ENCODE peak calls at places on chromosomes 1 and 21, in seven cellular contexts. O is HCT116, K is H1, R is HepG2, X is GM12878, Y is K562, J is SK-N-SH. D is an unnamed sample.

GRCh38 chr1:71170925-71171324 is 90.1 kb upstream of the ZRANB2 start:
- DNase-seq in R (no peak), Y (no peak), J (no peak), O (no peak), K (no peak), X (no peak), D (no peak)

GRCh38 chr1:22048351-22049192 is 3.9 kb upstream of the CDC42 start:
- DNase-seq in K (no peak), O (no peak), Y (peak), J (no peak), X (peak), R (peak), D (no peak)

GRCh38 chr1:4053774-4054173 is 153.7 kb upstream of the C1orf174 start:
- DNase-seq in R (no peak), X (no peak), Y (no peak), K (no peak), J (no peak), O (no peak), D (no peak)

GRCh38 chr1:35269190-35269988 is 880 bp downstream of the ZMYM4 start:
- DNase-seq in R (no peak), O (no peak), X (no peak), K (no peak), J (no peak), Y (no peak), D (no peak)

GRCh38 chr1:168341576-168341975 is 60.9 kb downstream of the TBX19 start:
- DNase-seq in K (no peak), J (no peak), Y (no peak), X (no peak), R (no peak), O (no peak), D (no peak)

GRCh38 chr21:44874240-44874496 is 678 bp upstream of the PTTG1IP start:
- DNase-seq in J (peak), O (no peak), Y (no peak), K (no peak), X (no peak), R (no peak), D (no peak)

GRCh38 chr1:37755951-37756350 is 9.0 kb downstream of the EPHA10 start:
- DNase-seq in Y (no peak), K (no peak), O (no peak), X (no peak), J (no peak), R (no peak), D (no peak)

GRCh38 chr1:114043046-114043445 is 63.8 kb downstream of the OLFML3 start:
- DNase-seq in K (no peak), J (no peak), O (no peak), R (no peak), X (no peak), Y (no peak), D (no peak)

GRCh38 chr1:226946841-226947240 is 6.7 kb downstream of the COQ8A start:
- DNase-seq in J (peak), Y (no peak), X (no peak), R (no peak), O (no peak), K (no peak), D (no peak)

GRCh38 chr1:205247130-205247921 is 19.6 kb downstream of the TMCC2 start:
- DNase-seq in K (no peak), Y (no peak), R (no peak), O (no peak), X (no peak), J (no peak), D (no peak)

GRCh38 chr1:204213668-204214662 is at the start of gene GOLT1A:
- DNase-seq in R (peak), K (peak), Y (peak), J (peak), X (peak), O (peak), D (peak)

GRCh38 chr1:219527994-219528393 is 84.9 kb downstream of the ZC3H11B start:
- DNase-seq in X (no peak), J (no peak), K (no peak), O (no peak), R (no peak), Y (no peak), D (no peak)

GRCh38 chr1:201714542-201715276 is 114.2 kb upstream of the IPO9 start:
- DNase-seq in R (no peak), X (no peak), O (peak), J (no peak), Y (peak), K (peak), D (no peak)

GRCh38 chr1:39205102-39205780 is 746 bp downstream of the MACF1 start:
- DNase-seq in O (no peak), J (no peak), X (no peak), Y (peak), K (no peak), R (no peak), D (no peak)

GRCh38 chr1:102879439-102879993 is 228.8 kb downstream of the COL11A1 start:
- DNase-seq in J (no peak), X (no peak), O (peak), K (no peak), R (peak), Y (no peak), D (no peak)

GRCh38 chr1:171912509-171913185 is 71.3 kb downstream of the DNM3 start:
- DNase-seq in K (no peak), R (no peak), J (no peak), X (no peak), O (no peak), Y (no peak), D (no peak)

GRCh38 chr1:24805534-24806301 is 60.5 kb downstream of the CLIC4 start:
- DNase-seq in J (no peak), R (no peak), X (no peak), O (no peak), K (no peak), Y (no peak), D (no peak)

GRCh38 chr1:111471012-111471411 is 2.8 kb upstream of the C1orf162 start:
- DNase-seq in Y (no peak), O (no peak), X (peak), K (no peak), R (no peak), J (no peak), D (no peak)

GRCh38 chr1:101288491-101288944 is 51.7 kb downstream of the S1PR1 start:
- DNase-seq in K (no peak), X (peak), R (peak), O (peak), Y (peak), J (peak), D (peak)

GRCh38 chr21:27108228-27108627 is 141.3 kb upstream of the ADAMTS5 start:
- DNase-seq in X (no peak), K (no peak), R (no peak), Y (no peak), J (peak), O (no peak), D (no peak)

GRCh38 chr1:181128592-181129497 is 40.3 kb downstream of the IER5 start:
- DNase-seq in K (no peak), Y (peak), R (no peak), X (no peak), J (peak), O (no peak), D (no peak)

GRCh38 chr1:21939650-21940374 is 2.7 kb upstream of the HSPG2 start:
- DNase-seq in J (peak), K (no peak), O (peak), Y (no peak), X (no peak), R (peak), D (no peak)

DNA sequence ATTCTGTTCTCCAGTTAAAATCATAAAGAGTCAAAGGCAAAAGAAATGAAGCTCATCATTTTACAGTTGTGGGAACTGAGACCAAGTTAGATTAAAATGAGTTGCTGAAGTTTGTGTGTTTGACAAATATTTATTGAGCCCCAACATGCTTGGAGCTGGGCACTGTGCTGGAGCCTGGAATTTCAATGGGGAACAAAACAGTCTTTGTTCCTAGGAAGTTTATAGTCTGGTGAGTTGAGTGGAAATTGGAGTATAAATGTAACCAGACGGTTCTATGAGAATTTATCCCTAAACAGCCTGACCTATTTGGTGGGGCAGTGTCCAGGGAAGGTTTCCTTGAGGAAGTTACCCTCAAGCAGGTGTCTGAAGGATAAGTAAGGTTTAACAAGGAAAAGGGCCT is 294.4 kb downstream of the PRDM2 start:
- DNase-seq in O (no peak), J (no peak), K (no peak), Y (no peak), X (no peak), R (no peak), D (no peak)
- H3K9ac ChIP-seq in O (no peak), J (no peak), K (no peak), Y (no peak), X (no peak), R (no peak), D (no peak)

GRCh38 chr1:154998201-154998780 is 4.3 kb upstream of the ZBTB7B start:
- DNase-seq in X (no peak), Y (no peak), R (no peak), K (no peak), O (no peak), J (no peak), D (no peak)

GRCh38 chr1:155000725-155001437 is 1.7 kb upstream of the ZBTB7B start:
- DNase-seq in Y (peak), O (peak), R (peak), J (peak), K (no peak), X (peak), D (peak)

GRCh38 chr1:155000475-155000724 is 2.2 kb upstream of the ZBTB7B start:
- DNase-seq in J (no peak), K (no peak), Y (no peak), O (no peak), X (no peak), R (no peak), D (no peak)

GRCh38 chr1:154999651-155000474 is 2.7 kb upstream of the ZBTB7B start:
- DNase-seq in O (no peak), J (peak), Y (peak), K (no peak), R (peak), X (no peak), D (no peak)

GRCh38 chr1:154998818-154999650 is 3.6 kb upstream of the ZBTB7B start:
- DNase-seq in X (peak), Y (peak), J (peak), K (no peak), O (peak), R (no peak), D (peak)
- TF ChIP-seq YY1 in X (peak), Y (no peak), J (no peak), K (no peak), O (peak), R (no peak), D (no peak)

DNA sequence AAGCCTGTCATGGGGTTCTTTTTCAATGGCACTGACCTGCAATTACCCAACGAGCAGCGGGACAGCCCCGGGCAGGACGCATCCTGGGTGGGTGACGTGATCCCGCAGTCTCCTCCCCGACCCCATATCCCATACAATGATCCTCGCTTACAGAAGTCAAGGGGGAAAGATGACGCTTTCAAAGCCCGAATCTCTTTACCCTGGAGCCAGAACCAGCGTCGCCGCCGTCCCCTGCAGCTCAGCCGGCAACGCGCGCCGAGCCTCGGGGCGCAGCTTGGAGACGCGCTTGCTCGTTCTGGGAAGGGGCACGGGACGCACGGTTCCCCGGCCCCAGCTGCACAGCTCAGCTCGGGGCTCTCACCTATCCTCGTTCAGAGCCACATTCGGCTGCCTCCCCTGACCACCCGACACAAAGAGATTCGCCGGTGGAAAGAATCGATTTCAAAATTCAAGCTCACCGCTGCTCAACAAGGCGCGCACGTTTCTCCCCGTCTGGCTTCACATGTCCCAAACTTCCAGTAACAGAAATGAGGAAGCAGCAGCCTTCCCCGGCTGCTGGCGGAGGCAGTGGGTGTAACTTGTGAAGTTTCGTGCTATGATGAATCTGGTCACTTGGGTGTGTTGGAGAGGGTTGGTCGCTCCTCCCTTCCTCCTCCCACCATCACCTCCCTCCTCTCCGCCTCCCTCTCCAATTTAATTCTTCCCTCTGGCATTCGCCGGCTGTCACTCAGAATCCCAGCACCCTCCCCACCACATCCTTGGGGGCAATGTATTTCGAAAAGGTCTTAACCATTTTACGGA is at the start of gene TIAM1:
- DNase-seq in O (no peak), K (peak), J (peak), Y (no peak), X (no peak), R (no peak), D (peak)
- H3K9ac ChIP-seq in O (peak), K (peak), J (no peak), Y (no peak), X (no peak), R (no peak), D (peak)

DNA sequence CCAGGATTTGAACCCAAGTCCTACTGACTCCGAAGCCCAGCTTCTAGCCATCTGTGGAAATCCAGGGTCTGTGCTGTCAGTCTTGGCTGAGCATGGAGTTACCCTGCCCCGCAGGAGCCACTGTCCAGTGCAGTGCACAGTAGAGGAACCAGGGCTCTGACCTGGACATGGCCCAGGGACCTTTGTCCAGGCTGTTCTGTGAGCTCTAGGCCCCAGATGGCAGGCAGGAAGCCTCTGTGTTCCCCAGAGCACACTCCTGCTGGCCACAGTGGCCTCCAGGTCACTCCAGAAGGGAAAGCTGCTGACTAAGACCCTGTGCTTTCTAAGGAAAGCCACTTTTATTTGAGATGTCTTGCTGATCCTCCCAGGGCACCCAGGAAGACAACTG is 13.8 kb downstream of the S100A7A start:
- DNase-seq in J (no peak), Y (no peak), R (no peak), X (no peak), K (no peak), O (no peak), D (no peak)
- TF ChIP-seq YY1 in J (no peak), Y (no peak), R (no peak), X (no peak), K (no peak), O (no peak), D (no peak)

GRCh38 chr21:46301759-46302158 is 15.6 kb downstream of the YBEY start:
- DNase-seq in K (no peak), R (no peak), O (no peak), Y (no peak), J (no peak), X (no peak), D (no peak)
- H3K9ac ChIP-seq in K (no peak), R (no peak), O (no peak), Y (peak), J (no peak), X (no peak), D (no peak)

GRCh38 chr1:5907966-5908365 is 84.3 kb downstream of the NPHP4 start:
- DNase-seq in J (no peak), X (no peak), R (no peak), K (no peak), O (no peak), Y (no peak), D (no peak)

GRCh38 chr1:5909576-5910275 is 82.5 kb downstream of the NPHP4 start:
- DNase-seq in X (no peak), J (no peak), K (no peak), Y (no peak), R (no peak), O (no peak), D (no peak)

GRCh38 chr1:5907386-5907785 is 84.8 kb downstream of the NPHP4 start:
- DNase-seq in O (no peak), Y (no peak), R (no peak), X (no peak), J (no peak), K (no peak), D (no peak)

GRCh38 chr1:5910276-5910620 is 82.0 kb downstream of the NPHP4 start:
- DNase-seq in K (no peak), Y (no peak), X (no peak), O (no peak), R (no peak), J (no peak), D (no peak)

DNA sequence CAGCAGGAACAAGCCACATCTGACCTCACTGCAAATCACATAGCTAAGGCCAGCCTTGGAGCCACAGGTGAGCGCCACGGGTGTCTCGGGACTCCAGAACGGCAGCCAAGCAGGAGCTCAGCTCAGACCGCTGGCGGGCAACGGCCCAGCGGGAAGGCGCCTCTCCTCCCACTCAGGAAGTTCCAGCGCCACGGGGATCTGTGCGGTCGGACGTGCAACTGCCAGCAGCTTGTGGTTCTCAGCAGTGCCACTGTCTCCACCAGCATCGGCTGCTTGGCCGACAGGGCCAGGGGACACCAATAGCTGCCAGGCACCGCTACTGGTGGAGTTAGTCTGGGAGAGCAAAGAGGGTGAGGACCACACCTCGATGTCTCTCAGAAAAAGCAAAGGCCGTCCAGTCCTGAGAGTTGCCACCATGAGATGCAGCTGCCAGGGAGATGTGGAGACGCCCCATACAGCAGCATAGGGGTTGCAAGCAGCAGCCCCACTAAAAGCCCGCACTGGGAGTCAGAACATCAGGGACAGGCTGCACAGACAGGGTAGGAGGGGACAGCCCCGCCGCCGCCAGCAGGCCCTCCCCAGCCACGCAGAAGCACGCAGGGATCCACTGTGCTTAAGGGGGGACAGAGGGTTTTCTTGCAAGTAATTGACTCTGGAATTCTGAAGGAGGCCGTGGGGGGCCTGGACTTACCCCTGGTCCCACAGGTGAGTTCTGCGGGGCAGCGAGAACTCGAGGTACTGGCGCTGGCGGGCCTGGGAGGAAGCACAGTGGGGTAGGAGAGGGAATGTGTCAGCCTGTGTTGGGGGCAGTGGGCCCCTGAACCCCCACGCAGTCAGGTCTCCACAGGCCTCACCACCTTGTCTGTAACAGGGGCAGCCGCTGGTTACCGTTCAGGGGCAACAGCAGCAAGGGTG is 83.5 kb downstream of the NPHP4 start:
- DNase-seq in K (no peak), J (no peak), X (no peak), O (no peak), R (no peak), Y (no peak), D (no peak)
- TF ChIP-seq YY1 in K (no peak), J (no peak), X (no peak), O (no peak), R (no peak), Y (no peak), D (no peak)

DNA sequence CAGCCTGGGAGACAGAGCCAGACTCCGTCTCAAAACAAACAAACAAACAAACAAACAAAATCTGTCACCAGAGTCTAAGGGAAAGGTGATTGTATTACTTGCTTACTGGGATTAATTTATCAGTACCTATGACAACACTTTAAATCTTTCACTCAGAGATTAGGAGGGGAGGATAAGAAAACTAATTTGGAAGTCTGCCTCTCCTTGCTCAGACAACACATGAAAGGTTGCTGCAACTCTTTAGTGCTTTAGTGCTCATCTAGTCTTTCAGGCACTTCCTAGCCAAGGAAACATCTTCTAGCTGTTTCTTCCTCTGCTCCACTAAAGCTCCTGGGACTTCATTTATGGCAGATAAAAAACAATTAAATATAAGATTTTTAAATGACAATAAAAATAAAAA is 7.3 kb upstream of the FMN2 start:
- DNase-seq in R (no peak), O (no peak), Y (no peak), K (no peak), J (no peak), X (no peak), D (no peak)
- H3K9ac ChIP-seq in R (no peak), O (no peak), Y (no peak), K (no peak), J (no peak), X (no peak), D (no peak)

GRCh38 chr1:23483327-23484252 is at the start of gene ASAP3:
- DNase-seq in K (peak), J (peak), X (no peak), O (no peak), Y (peak), R (peak), D (peak)
- TF ChIP-seq YY1 in K (peak), J (no peak), X (no peak), O (no peak), Y (peak), R (peak), D (no peak)

GRCh38 chr1:50977575-50978143 is 7.6 kb downstream of the CDKN2C start:
- DNase-seq in X (no peak), Y (peak), R (peak), O (no peak), J (peak), K (no peak), D (no peak)

GRCh38 chr1:50976890-50977574 is 7.0 kb downstream of the CDKN2C start:
- DNase-seq in R (peak), K (no peak), J (peak), X (no peak), O (no peak), Y (peak), D (no peak)

GRCh38 chr1:50974618-50974935 is 4.5 kb downstream of the CDKN2C start:
- DNase-seq in X (no peak), Y (no peak), K (no peak), O (no peak), R (no peak), J (no peak), D (no peak)

GRCh38 chr1:50975436-50975835 is 5.4 kb downstream of the CDKN2C start:
- DNase-seq in Y (no peak), J (no peak), O (no peak), X (no peak), K (no peak), R (no peak), D (no peak)

GRCh38 chr1:50976111-50976889 is 6.3 kb downstream of the CDKN2C start:
- DNase-seq in J (no peak), O (no peak), R (no peak), X (no peak), Y (peak), K (no peak), D (no peak)
- H3K9ac ChIP-seq in J (peak), O (no peak), R (peak), X (peak), Y (peak), K (no peak), D (no peak)

D was measured in NT2/D1.